ENCODE peak calls at places on chromosome 16, in nine cellular contexts. N is naive thymus-derived CD4-positive, alpha-beta T cell; M is ovary; C is endodermal cell; A is MM.1S; S is CD4-positive, alpha-beta memory T cell; F is pancreas; P is esophagus muscularis mucosa; J is hepatocyte. Q is an unnamed sample.

GRCh38 chr16:88088161-88088581 is 136.9 kb downstream of the BANP start:
- DNase-seq in N (no peak), M (no peak), C (no peak), A (no peak), S (no peak), F (no peak), P (no peak), J (no peak), Q (no peak)

GRCh38 chr16:24624102-24624501 is 84.7 kb downstream of the RBBP6 start:
- DNase-seq in N (no peak), M (no peak), C (no peak), A (no peak), S (no peak), F (no peak), P (no peak), J (no peak), Q (no peak)

GRCh38 chr16:20862162-20862960 is 37.8 kb downstream of the DCUN1D3 start:
- DNase-seq in N (no peak), M (no peak), C (no peak), A (no peak), S (no peak), F (no peak), P (peak; percentile 50), J (no peak), Q (no peak)

GRCh38 chr16:29192329-29193247 is 207.7 kb downstream of the LAT start:
- DNase-seq in N (no peak), M (peak; percentile 47), C (peak; percentile 42), A (no peak), S (no peak), F (peak; percentile 10), P (no peak), J (no peak), Q (no peak)

GRCh38 chr16:68592466-68593337 is 52.4 kb upstream of the CDH3 start:
- DNase-seq in N (peak; percentile 37), M (no peak), C (no peak), A (no peak), S (peak; percentile 39), F (no peak), P (no peak), J (no peak), Q (no peak)

GRCh38 chr16:58563235-58563634 is 47.9 kb downstream of the SETD6 start:
- DNase-seq in N (no peak), M (no peak), C (no peak), A (no peak), S (no peak), F (no peak), P (no peak), J (no peak), Q (peak; percentile 69)

GRCh38 chr16:50655558-50656055 is 25.5 kb downstream of the SNX20 start:
- DNase-seq in N (no peak), M (no peak), C (no peak), A (no peak), S (no peak), F (no peak), P (no peak), J (no peak), Q (no peak)

GRCh38 chr16:9039208-9039607 is 52.2 kb upstream of the HAPSTR1 start:
- DNase-seq in N (no peak), M (no peak), C (no peak), A (no peak), S (no peak), F (no peak), P (no peak), J (no peak), Q (peak; percentile 51)

GRCh38 chr16:51762081-51762995 is 611.3 kb upstream of the SALL1 start:
- DNase-seq in N (no peak), M (peak; percentile 78), C (peak; percentile 93), A (peak; percentile 61), S (no peak), F (peak; percentile 85), P (peak; percentile 91), J (peak; percentile 93), Q (peak; percentile 81)

GRCh38 chr16:12097523-12098428 is 121.2 kb downstream of the SNX29 start:
- DNase-seq in N (no peak), M (peak; percentile 80), C (no peak), A (no peak), S (no peak), F (no peak), P (no peak), J (peak; percentile 58), Q (peak; percentile 64)

GRCh38 chr16:23509763-23510153 is 536 bp downstream of the GGA2 start:
- DNase-seq in N (peak; percentile 28), M (peak; percentile 43), C (peak; percentile 66), A (peak; percentile 36), S (peak; percentile 50), F (peak; percentile 40), P (no peak), J (peak; percentile 39), Q (peak; percentile 38)

GRCh38 chr16:57357330-57358151 is 1.0 kb upstream of the CCL22 start:
- DNase-seq in N (no peak), M (no peak), C (no peak), A (no peak), S (no peak), F (no peak), P (no peak), J (no peak), Q (no peak)

GRCh38 chr16:23877107-23878070 is 41.6 kb downstream of the PRKCB start:
- DNase-seq in N (peak; percentile 43), M (no peak), C (peak; percentile 53), A (no peak), S (no peak), F (no peak), P (no peak), J (no peak), Q (no peak)

GRCh38 chr16:21104124-21104860 is 46.4 kb downstream of the DNAH3 start:
- DNase-seq in N (no peak), M (no peak), C (no peak), A (no peak), S (no peak), F (no peak), P (peak; percentile 84), J (no peak), Q (peak; percentile 70)

GRCh38 chr16:3004781-3005284 is 7.9 kb upstream of the CLDN9 start:
- DNase-seq in N (no peak), M (no peak), C (peak; percentile 83), A (no peak), S (no peak), F (peak; percentile 75), P (no peak), J (peak; percentile 59), Q (peak; percentile 79)

GRCh38 chr16:86959182-86959651 is 358.0 kb downstream of the C16orf95 start:
- DNase-seq in N (no peak), M (no peak), C (no peak), A (no peak), S (no peak), F (no peak), P (no peak), J (no peak), Q (peak; percentile 42)

GRCh38 chr16:89953671-89954406 is 5.3 kb downstream of the DEF8 start:
- DNase-seq in N (no peak), M (no peak), C (no peak), A (no peak), S (no peak), F (no peak), P (no peak), J (no peak), Q (no peak)

GRCh38 chr16:89955001-89955685 is 6.6 kb downstream of the DEF8 start:
- DNase-seq in N (no peak), M (no peak), C (peak; percentile 72), A (no peak), S (no peak), F (no peak), P (no peak), J (no peak), Q (no peak)

GRCh38 chr16:89956511-89957213 is 8.1 kb downstream of the DEF8 start:
- DNase-seq in N (no peak), M (no peak), C (no peak), A (no peak), S (no peak), F (no peak), P (no peak), J (no peak), Q (no peak)

GRCh38 chr16:89952551-89952950 is 4.0 kb downstream of the DEF8 start:
- DNase-seq in N (no peak), M (no peak), C (no peak), A (no peak), S (no peak), F (no peak), P (no peak), J (no peak), Q (no peak)

GRCh38 chr16:89954462-89954861 is 5.9 kb downstream of the DEF8 start:
- DNase-seq in N (no peak), M (no peak), C (no peak), A (no peak), S (no peak), F (no peak), P (no peak), J (no peak), Q (no peak)
- H3K4me1 ChIP-seq in N (peaks cover 2% of the 10 kb centered on the region), M (peaks cover 3% of the 10 kb centered on the region), C (no peaks in the 10 kb centered on the region), A (no peaks in the 10 kb centered on the region), S (peaks cover 5% of the 10 kb centered on the region), F (peaks cover 4% of the 10 kb centered on the region), P (peaks cover 7% of the 10 kb centered on the region), J (peaks cover 1% of the 10 kb centered on the region), Q (peaks cover under 1% of the 10 kb centered on the region)

DNA sequence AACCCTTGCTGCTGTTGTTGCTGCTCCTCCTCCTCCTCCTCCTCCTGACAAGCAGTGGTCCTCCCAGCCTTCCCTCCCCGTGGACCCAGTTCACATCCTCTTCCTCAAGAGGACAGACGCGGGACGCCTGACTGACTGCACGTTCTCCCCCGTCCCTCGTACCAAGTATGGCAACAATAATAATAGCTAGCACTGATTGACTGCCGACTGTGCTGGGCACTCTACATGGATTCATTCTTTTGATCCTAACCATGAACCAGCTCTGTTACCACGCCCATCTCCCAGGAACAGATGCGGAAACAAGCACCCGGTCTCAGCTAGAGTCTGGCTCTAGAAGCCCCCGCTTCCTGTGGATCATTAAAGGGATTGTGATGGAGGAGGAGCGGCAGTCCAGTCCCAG is 78.0 kb downstream of the GNAO1 start:
- DNase-seq in N (no peak), M (no peak), C (no peak), A (no peak), S (no peak), F (no peak), P (no peak), J (no peak), Q (no peak)
- H3K27ac ChIP-seq in N (no peak overlapping the region), M (no peak overlapping the region), C (no peak overlapping the region), A (no peak overlapping the region), S (no peak overlapping the region), F (no peak overlapping the region), P (no peak overlapping the region), J (no peak overlapping the region), Q (peak overlapping the region; percentile 96)

GRCh38 chr16:15796885-15797284 is 59.9 kb downstream of the MYH11 start:
- DNase-seq in N (no peak), M (no peak), C (no peak), A (no peak), S (no peak), F (no peak), P (no peak), J (no peak), Q (no peak)
- H3K4me1 ChIP-seq in N (no peaks in the 10 kb centered on the region), M (no peaks in the 10 kb centered on the region), C (no peaks in the 10 kb centered on the region), A (no peaks in the 10 kb centered on the region), S (no peaks in the 10 kb centered on the region), F (no peaks in the 10 kb centered on the region), P (peaks cover 100% of the 10 kb centered on the region), J (no peaks in the 10 kb centered on the region), Q (no peaks in the 10 kb centered on the region)

DNA sequence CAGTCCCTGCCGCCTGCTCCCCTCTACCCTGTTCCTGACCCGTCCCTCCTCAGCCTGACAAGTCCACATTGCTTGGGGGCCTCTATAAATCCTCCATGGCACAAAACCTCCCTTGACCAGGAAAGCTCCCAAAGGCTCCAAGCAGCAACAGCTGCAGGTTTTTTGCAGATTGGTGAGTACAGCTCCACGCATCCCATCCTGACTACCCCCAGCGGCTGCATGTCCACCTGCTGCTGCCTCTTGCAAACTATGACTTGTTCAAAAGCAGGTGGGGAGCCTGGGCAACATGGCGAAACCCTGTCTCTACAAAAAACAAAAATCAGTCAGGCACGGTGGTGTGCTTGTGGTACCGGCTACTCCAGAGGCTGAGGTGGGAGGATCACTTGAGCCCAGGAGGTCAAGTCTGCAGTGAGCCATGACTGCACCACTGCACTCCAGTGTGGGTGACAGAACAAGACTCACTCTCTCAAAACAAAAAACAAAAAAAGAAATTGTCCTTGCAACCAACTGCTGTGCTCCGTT is 122.8 kb downstream of the ANKRD11 start:
- DNase-seq in N (no peak), M (no peak), C (no peak), A (no peak), S (no peak), F (no peak), P (no peak), J (no peak), Q (no peak)
- H3K27ac ChIP-seq in N (no peak overlapping the region), M (no peak overlapping the region), C (no peak overlapping the region), A (no peak overlapping the region), S (no peak overlapping the region), F (no peak overlapping the region), P (no peak overlapping the region), J (no peak overlapping the region), Q (no peak overlapping the region)

Q was measured in cardiac muscle cell.